ENCODE peak calls at places on chromosomes 3 and 15, in four cellular contexts. One of them, this sample, is unnamed.

GRCh38 chr15:22811640-22812039 is 25.2 kb downstream of the NIPA1 start:
- DNase-seq in tibial nerve: peak; percentile 6
- DNase-seq in neural progenitor cell: peak; percentile 54
- DNase-seq in AG04450: no peak
- DNase-seq in this sample: no peak

GRCh38 chr3:6747017-6747416 is 113.9 kb upstream of the GRM7 start:
- DNase-seq in tibial nerve: no peak
- DNase-seq in neural progenitor cell: no peak
- DNase-seq in AG04450: no peak
- DNase-seq in this sample: no peak

GRCh38 chr3:50242371-50242770 is 6.4 kb downstream of the GNAI2 start:
- DNase-seq in tibial nerve: peak; percentile 4
- DNase-seq in neural progenitor cell: no peak
- DNase-seq in AG04450: no peak
- DNase-seq in this sample: no peak

GRCh38 chr3:68889328-68889727 is 43.0 kb downstream of the TAFA4 start:
- DNase-seq in tibial nerve: no peak
- DNase-seq in neural progenitor cell: no peak
- DNase-seq in AG04450: no peak
- DNase-seq in this sample: no peak

GRCh38 chr3:110069641-110070538 is 732.5 kb upstream of the DPPA4 start:
- DNase-seq in tibial nerve: no peak
- DNase-seq in neural progenitor cell: no peak
- DNase-seq in AG04450: peak; percentile 8
- DNase-seq in this sample: peak; percentile 25

GRCh38 chr3:38004415-38005075 is 14.0 kb downstream of the VILL start:
- DNase-seq in tibial nerve: peak; percentile 94
- DNase-seq in neural progenitor cell: peak; percentile 72
- DNase-seq in AG04450: no peak
- DNase-seq in this sample: no peak

GRCh38 chr15:44713006-44713966 is 2.0 kb downstream of the B2M start:
- DNase-seq in tibial nerve: no peak
- DNase-seq in neural progenitor cell: no peak
- DNase-seq in AG04450: no peak
- DNase-seq in this sample: no peak

GRCh38 chr3:130081371-130081881 is at the start of gene ALG1L2:
- DNase-seq in tibial nerve: no peak
- DNase-seq in neural progenitor cell: no peak
- DNase-seq in AG04450: no peak
- DNase-seq in this sample: no peak

GRCh38 chr3:127452321-127452821 is 138.2 kb downstream of the TPRA1 start:
- DNase-seq in tibial nerve: no peak
- DNase-seq in neural progenitor cell: peak; percentile 77
- DNase-seq in AG04450: no peak
- DNase-seq in this sample: no peak

GRCh38 chr3:126487151-126487771 is 11.6 kb upstream of the ZXDC start:
- DNase-seq in tibial nerve: no peak
- DNase-seq in neural progenitor cell: peak; percentile 64
- DNase-seq in AG04450: no peak
- DNase-seq in this sample: no peak

GRCh38 chr3:3586843-3587626 is 212.2 kb upstream of the LRRN1 start:
- DNase-seq in tibial nerve: no peak
- DNase-seq in neural progenitor cell: no peak
- DNase-seq in AG04450: no peak
- DNase-seq in this sample: no peak

GRCh38 chr3:29484633-29485032 is 203.8 kb downstream of the RBMS3 start:
- DNase-seq in tibial nerve: no peak
- DNase-seq in neural progenitor cell: no peak
- DNase-seq in AG04450: no peak
- DNase-seq in this sample: no peak

GRCh38 chr3:65342084-65342683 is 654.4 kb upstream of the ADAMTS9 start:
- DNase-seq in tibial nerve: no peak
- DNase-seq in neural progenitor cell: peak; percentile 81
- DNase-seq in AG04450: no peak
- DNase-seq in this sample: no peak

GRCh38 chr3:134126153-134126552 is 96.4 kb upstream of the SLCO2A1 start:
- DNase-seq in tibial nerve: no peak
- DNase-seq in neural progenitor cell: no peak
- DNase-seq in AG04450: no peak
- DNase-seq in this sample: no peak

GRCh38 chr15:28921336-28921735 is 35.6 kb downstream of the APBA2 start:
- DNase-seq in tibial nerve: no peak
- DNase-seq in neural progenitor cell: no peak
- DNase-seq in AG04450: no peak
- DNase-seq in this sample: no peak

GRCh38 chr3:11626084-11626463 is 17.6 kb downstream of the VGLL4 start:
- DNase-seq in tibial nerve: no peak
- DNase-seq in neural progenitor cell: no peak
- DNase-seq in AG04450: no peak
- DNase-seq in this sample: no peak

GRCh38 chr3:84958495-84959469 is at the start of gene CADM2:
- DNase-seq in tibial nerve: peak; percentile 86
- DNase-seq in neural progenitor cell: peak; percentile 97
- DNase-seq in AG04450: no peak
- DNase-seq in this sample: peak; percentile 12

GRCh38 chr15:94029495-94029894 is 201.9 kb upstream of the MCTP2 start:
- DNase-seq in tibial nerve: no peak
- DNase-seq in neural progenitor cell: no peak
- DNase-seq in AG04450: peak; percentile 23
- DNase-seq in this sample: peak; percentile 70

GRCh38 chr3:44509393-44509921 is 32.0 kb upstream of the ZNF445 start:
- DNase-seq in tibial nerve: no peak
- DNase-seq in neural progenitor cell: peak; percentile 56
- DNase-seq in AG04450: no peak
- DNase-seq in this sample: no peak

DNA sequence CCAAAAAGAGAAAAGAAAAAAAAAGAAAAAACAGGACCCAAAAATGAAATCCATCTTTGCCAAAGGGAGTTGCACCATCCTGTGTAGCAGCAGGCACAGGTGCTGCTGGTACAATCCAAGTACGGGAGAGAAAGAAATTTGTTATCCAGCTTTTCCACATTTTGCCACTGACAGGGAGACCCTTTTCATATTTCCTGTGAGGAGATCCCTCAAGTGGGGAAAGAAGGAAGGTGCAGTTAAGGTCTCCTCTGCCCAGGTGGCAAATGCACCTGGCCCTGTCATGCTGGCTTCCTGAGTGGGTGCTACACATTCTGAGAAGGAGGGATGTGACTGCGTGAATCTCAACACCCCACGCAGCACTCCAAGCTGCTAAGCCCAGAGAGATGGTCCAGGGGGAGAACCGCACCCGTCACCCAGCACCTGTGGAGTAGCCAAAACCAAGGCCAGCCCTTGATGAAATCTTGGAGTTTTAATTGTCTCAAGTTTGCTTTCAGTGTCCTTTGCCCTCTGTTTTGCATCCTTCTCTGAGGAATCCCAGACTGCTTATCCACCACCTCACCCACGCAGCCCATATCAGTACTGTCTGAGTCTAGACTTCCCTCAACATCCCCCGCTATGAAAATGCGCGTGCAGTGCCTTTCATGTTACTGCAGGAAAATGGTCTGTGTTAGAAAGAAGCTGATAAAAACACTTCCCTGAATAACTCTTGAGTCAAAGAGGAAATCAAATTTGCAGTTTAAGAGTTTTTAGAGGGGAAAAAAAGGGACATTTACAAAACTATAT is 141.9 kb upstream of the THBS1 start:
- DNase-seq in tibial nerve: no peak
- DNase-seq in neural progenitor cell: no peak
- DNase-seq in AG04450: no peak
- DNase-seq in this sample: no peak
- TF ChIP-seq CTCF in tibial nerve: no peak
- TF ChIP-seq CTCF in neural progenitor cell: peak; percentile 11
- TF ChIP-seq CTCF in AG04450: peak; percentile 2
- TF ChIP-seq CTCF in this sample: no peak

DNA sequence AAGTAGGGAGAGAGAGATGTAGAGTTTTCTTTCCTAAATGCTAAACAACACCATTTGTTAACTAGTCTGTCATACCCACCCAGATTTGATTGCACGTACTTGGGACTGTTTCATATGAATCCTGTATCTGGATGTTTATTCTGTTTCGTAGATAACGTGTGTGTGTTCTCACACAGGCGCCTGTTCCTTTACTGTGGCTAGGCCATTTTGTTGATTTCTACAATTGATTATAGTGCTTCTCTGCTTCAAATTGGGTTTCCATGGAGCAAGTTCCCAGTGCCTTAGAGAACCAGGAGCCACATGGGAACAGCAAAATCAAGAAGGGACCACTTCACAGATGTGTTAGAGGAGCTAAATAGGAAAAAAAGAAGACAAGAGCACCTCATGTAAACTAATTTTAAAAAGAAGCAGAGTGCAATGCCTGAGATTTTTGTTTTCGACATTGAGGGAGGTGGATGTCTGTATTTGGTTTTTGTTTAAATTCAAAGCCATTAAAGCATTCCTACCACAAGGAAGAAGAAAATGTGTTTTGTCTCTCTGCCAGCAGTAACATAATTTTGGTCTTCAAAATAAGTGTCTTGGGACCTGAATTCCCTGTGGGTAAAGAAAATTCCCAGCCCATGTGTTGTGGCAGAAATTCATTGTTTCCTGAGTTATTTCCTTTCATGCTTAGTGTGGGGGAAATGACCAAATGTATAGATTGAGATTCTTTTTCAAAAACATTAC is 424.0 kb upstream of the C2CD4B start:
- DNase-seq in tibial nerve: no peak
- DNase-seq in neural progenitor cell: no peak
- DNase-seq in AG04450: no peak
- DNase-seq in this sample: no peak
- TF ChIP-seq CTCF in tibial nerve: no peak
- TF ChIP-seq CTCF in neural progenitor cell: no peak
- TF ChIP-seq CTCF in AG04450: peak; percentile 33
- TF ChIP-seq CTCF in this sample: no peak

GRCh38 chr3:74633021-74633420 is 18.6 kb upstream of the CNTN3 start:
- DNase-seq in tibial nerve: no peak
- DNase-seq in neural progenitor cell: no peak
- DNase-seq in AG04450: no peak
- DNase-seq in this sample: no peak

GRCh38 chr3:74631771-74632170 is 17.3 kb upstream of the CNTN3 start:
- DNase-seq in tibial nerve: no peak
- DNase-seq in neural progenitor cell: no peak
- DNase-seq in AG04450: no peak
- DNase-seq in this sample: no peak

GRCh38 chr3:74631341-74631740 is 16.9 kb upstream of the CNTN3 start:
- DNase-seq in tibial nerve: no peak
- DNase-seq in neural progenitor cell: no peak
- DNase-seq in AG04450: no peak
- DNase-seq in this sample: no peak

DNA sequence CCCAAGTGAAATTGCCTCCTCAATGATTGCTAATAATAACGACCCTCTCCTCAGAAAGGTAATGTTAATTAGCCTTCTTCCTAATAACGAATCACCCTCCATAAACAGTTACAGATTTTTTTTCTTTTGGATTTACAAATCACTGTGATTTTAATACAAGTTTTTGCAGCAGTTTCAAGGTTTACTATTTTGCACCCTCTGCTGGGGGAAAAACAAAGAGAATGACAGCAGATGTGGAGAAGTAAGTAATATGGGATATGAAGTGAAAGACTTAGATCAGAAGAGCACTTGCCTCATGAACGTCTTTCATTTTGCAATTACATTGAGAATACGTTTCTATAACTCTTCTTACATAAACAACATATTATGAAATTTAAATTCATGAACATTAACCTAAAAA is 16.1 kb upstream of the CNTN3 start:
- DNase-seq in tibial nerve: peak; percentile 43
- DNase-seq in neural progenitor cell: no peak
- DNase-seq in AG04450: no peak
- DNase-seq in this sample: no peak
- TF ChIP-seq CTCF in tibial nerve: peak; percentile 36
- TF ChIP-seq CTCF in neural progenitor cell: peak; percentile 34
- TF ChIP-seq CTCF in AG04450: peak; percentile 52
- TF ChIP-seq CTCF in this sample: peak; percentile 64

GRCh38 chr3:132283440-132283839 is 33.8 kb upstream of the ACP3 start:
- DNase-seq in tibial nerve: peak; percentile 11
- DNase-seq in neural progenitor cell: no peak
- DNase-seq in AG04450: no peak
- DNase-seq in this sample: no peak

GRCh38 chr3:132284006-132284405 is 33.2 kb upstream of the ACP3 start:
- DNase-seq in tibial nerve: no peak
- DNase-seq in neural progenitor cell: no peak
- DNase-seq in AG04450: no peak
- DNase-seq in this sample: no peak

GRCh38 chr3:132285620-132285945 is 31.6 kb upstream of the ACP3 start:
- DNase-seq in tibial nerve: no peak
- DNase-seq in neural progenitor cell: no peak
- DNase-seq in AG04450: no peak
- DNase-seq in this sample: no peak

GRCh38 chr3:132286035-132286434 is 31.2 kb upstream of the ACP3 start:
- DNase-seq in tibial nerve: no peak
- DNase-seq in neural progenitor cell: no peak
- DNase-seq in AG04450: no peak
- DNase-seq in this sample: no peak

DNA sequence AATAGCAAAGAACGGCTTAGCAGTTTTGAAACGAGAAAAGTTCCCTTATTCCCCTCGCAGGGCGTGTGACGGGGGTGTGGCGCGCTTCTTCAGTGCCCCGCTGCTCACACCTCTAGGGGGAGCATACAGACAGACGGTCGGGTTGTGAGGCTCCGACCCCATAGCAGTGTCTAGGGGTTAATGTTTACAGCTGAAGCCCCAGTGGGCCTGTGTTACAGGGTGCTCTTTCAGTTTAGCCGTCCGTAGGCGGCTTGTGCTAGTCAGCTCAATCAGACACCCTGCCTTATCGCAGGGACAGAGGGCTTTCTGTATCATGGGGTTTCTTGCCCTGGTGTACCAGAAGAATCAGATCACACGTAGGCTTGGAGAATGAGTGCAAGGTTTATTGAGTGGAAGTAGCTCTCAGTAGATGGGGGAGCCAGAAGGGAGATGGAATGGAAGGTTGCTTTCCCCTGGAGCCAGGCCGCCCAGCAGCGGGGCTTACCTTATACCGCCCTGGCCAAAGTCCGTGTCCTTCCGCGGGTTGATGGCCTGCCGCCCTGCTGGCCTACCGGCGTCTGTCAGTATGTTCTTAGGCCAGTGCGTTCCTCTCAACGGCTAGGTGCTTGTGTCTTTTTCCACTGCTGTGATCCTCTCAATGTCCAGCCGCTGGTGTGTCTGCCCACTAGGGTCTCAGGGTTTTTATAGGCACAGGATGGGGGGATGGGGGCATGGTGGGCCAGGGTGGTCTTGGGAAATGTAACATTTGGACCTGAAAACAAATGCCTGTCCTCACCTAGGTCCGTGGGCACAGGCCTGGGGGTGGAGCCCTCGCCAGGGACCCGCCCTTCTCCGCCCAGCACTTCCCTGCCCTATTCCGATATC is 32.2 kb upstream of the ACP3 start:
- DNase-seq in tibial nerve: no peak
- DNase-seq in neural progenitor cell: peak; percentile 17
- DNase-seq in AG04450: no peak
- DNase-seq in this sample: no peak
- TF ChIP-seq CTCF in tibial nerve: no peak
- TF ChIP-seq CTCF in neural progenitor cell: peak; percentile 21
- TF ChIP-seq CTCF in AG04450: no peak
- TF ChIP-seq CTCF in this sample: no peak

DNA sequence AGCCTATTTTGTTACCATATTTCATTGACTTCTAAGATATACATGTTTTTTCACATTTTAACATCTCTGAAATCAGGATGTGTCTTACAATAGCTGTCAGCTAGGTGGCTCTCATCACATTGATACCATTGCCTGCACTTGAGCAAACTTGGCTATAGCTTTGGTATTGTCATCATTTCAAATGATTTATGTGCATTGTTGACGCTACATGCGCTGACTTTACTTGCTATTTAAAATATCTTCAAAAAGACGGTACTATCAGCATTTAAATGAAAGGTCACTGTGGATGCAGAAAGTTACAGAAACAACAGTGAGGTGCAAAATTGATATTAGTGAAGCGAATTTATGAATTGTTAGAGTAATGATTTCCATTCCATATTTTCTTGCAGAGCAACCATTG is 54.0 kb upstream of the ABHD2 start:
- DNase-seq in tibial nerve: no peak
- DNase-seq in neural progenitor cell: no peak
- DNase-seq in AG04450: no peak
- DNase-seq in this sample: no peak
- TF ChIP-seq CTCF in tibial nerve: no peak
- TF ChIP-seq CTCF in neural progenitor cell: no peak
- TF ChIP-seq CTCF in AG04450: peak; percentile 48
- TF ChIP-seq CTCF in this sample: peak; percentile 41

This sample was measured in AG09319.